ENCODE peak calls at places on chromosomes 3 and 15, in eight cellular contexts. E, D, Y, W, N, U, J and H are unnamed samples.

GRCh38 chr3:49469037-49469875 is 811 bp upstream of the DAG1 start:
- DNase-seq in E (no peak), D (peak), Y (peak), W (no peak), N (no peak), U (peak), J (peak), H (peak)

GRCh38 chr3:149122716-149123578 is 6.5 kb upstream of the HPS3 start:
- DNase-seq in E (no peak), D (no peak), Y (no peak), W (no peak), N (no peak), U (no peak), J (peak), H (no peak)

GRCh38 chr15:38610748-38611147 is 46.1 kb upstream of the RASGRP1 start:
- DNase-seq in E (no peak), D (no peak), Y (peak), W (no peak), N (no peak), U (no peak), J (no peak), H (no peak)

GRCh38 chr3:141332436-141332835 is 35.9 kb upstream of the ZBTB38 start:
- DNase-seq in E (no peak), D (no peak), Y (no peak), W (no peak), N (no peak), U (no peak), J (no peak), H (no peak)

GRCh38 chr3:124886168-124887051 is 755 bp downstream of the ITGB5 start:
- DNase-seq in E (no peak), D (peak), Y (peak), W (no peak), N (no peak), U (peak), J (peak), H (peak)

GRCh38 chr3:43181202-43181910 is 75.5 kb upstream of the POMGNT2 start:
- DNase-seq in E (no peak), D (no peak), Y (peak), W (no peak), N (no peak), U (no peak), J (no peak), H (no peak)

GRCh38 chr3:89314454-89314853 is 207.0 kb downstream of the EPHA3 start:
- DNase-seq in E (no peak), D (no peak), Y (no peak), W (peak), N (peak), U (no peak), J (peak), H (peak)

GRCh38 chr3:143098032-143098764 is 21.4 kb upstream of the CHST2 start:
- DNase-seq in E (no peak), D (no peak), Y (no peak), W (no peak), N (no peak), U (no peak), J (no peak), H (no peak)

GRCh38 chr3:169748670-169749069 is 16.2 kb downstream of the TERC start:
- DNase-seq in E (no peak), D (no peak), Y (no peak), W (no peak), N (no peak), U (no peak), J (no peak), H (no peak)

GRCh38 chr3:171267089-171267488 is 193.1 kb downstream of the TNIK start:
- DNase-seq in E (no peak), D (no peak), Y (no peak), W (no peak), N (no peak), U (no peak), J (no peak), H (no peak)

GRCh38 chr3:147945968-147946519 is 536.9 kb downstream of the ZIC1 start:
- DNase-seq in E (no peak), D (peak), Y (no peak), W (peak), N (peak), U (peak), J (peak), H (peak)

GRCh38 chr3:30741870-30742269 is 135.5 kb downstream of the TGFBR2 start:
- DNase-seq in E (no peak), D (no peak), Y (no peak), W (no peak), N (no peak), U (no peak), J (no peak), H (no peak)

GRCh38 chr3:42032693-42033349 is 58.3 kb upstream of the TRAK1 start:
- DNase-seq in E (no peak), D (peak), Y (no peak), W (peak), N (peak), U (peak), J (peak), H (no peak)

GRCh38 chr15:77178421-77178820 is 107.5 kb upstream of the TSPAN3 start:
- DNase-seq in E (no peak), D (no peak), Y (no peak), W (no peak), N (no peak), U (no peak), J (no peak), H (no peak)

GRCh38 chr15:65377976-65378366 is at the start of gene IGDCC3:
- DNase-seq in E (no peak), D (no peak), Y (no peak), W (no peak), N (no peak), U (no peak), J (peak), H (no peak)

GRCh38 chr15:75043509-75044257 is 20.3 kb downstream of the PPCDC start:
- DNase-seq in E (no peak), D (peak), Y (peak), W (peak), N (peak), U (peak), J (peak), H (peak)

GRCh38 chr3:4772171-4772804 is 206.9 kb upstream of the BHLHE40 start:
- DNase-seq in E (no peak), D (peak), Y (no peak), W (peak), N (no peak), U (peak), J (peak), H (no peak)

GRCh38 chr15:65082303-65082958 is 5.9 kb downstream of the KBTBD13 start:
- DNase-seq in E (no peak), D (no peak), Y (peak), W (no peak), N (no peak), U (no peak), J (no peak), H (no peak)

GRCh38 chr3:110576962-110577361 is 494.7 kb upstream of the NECTIN3 start:
- DNase-seq in E (no peak), D (no peak), Y (no peak), W (peak), N (peak), U (no peak), J (peak), H (no peak)

GRCh38 chr3:20047940-20048339 is 7.7 kb downstream of the KAT2B start:
- DNase-seq in E (no peak), D (no peak), Y (no peak), W (no peak), N (peak), U (no peak), J (no peak), H (no peak)

GRCh38 chr15:93414576-93415231 is 325.7 kb upstream of the RGMA start:
- DNase-seq in E (no peak), D (no peak), Y (no peak), W (no peak), N (no peak), U (no peak), J (no peak), H (no peak)

GRCh38 chr3:157606392-157607197 is 103.4 kb upstream of the VEPH1 start:
- DNase-seq in E (peak), D (peak), Y (peak), W (peak), N (peak), U (peak), J (peak), H (peak)

GRCh38 chr15:64895285-64896065 is 16.2 kb upstream of the ANKDD1A start:
- DNase-seq in E (no peak), D (no peak), Y (peak), W (no peak), N (no peak), U (peak), J (peak), H (no peak)

GRCh38 chr3:126745760-126746394 is 41.8 kb downstream of the CHCHD6 start:
- DNase-seq in E (no peak), D (no peak), Y (no peak), W (no peak), N (no peak), U (no peak), J (no peak), H (no peak)